ENCODE peak calls at places on chromosomes 3 and 15, in seven cellular contexts. Z is EL; X is AG04449; R is left cardiac atrium; S is T follicular helper cell; W is mesenchymal stem cell; A is CD4-positive, alpha-beta memory T cell. J is an unnamed sample.

GRCh38 chr15:98160236-98160635 is 199.7 kb downstream of the ARRDC4 start:
- DNase-seq in Z (no peak), R (no peak), W (no peak), S (no peak), X (no peak), A (peak), J (no peak)

GRCh38 chr15:39918688-39919385 is 1.2 kb downstream of the GPR176 start:
- DNase-seq in S (no peak), R (no peak), A (no peak), W (peak), Z (peak), X (peak), J (peak)

GRCh38 chr15:83844742-83845141 is 190.8 kb downstream of the ADAMTSL3 start:
- DNase-seq in W (peak), R (no peak), S (no peak), A (no peak), X (no peak), Z (no peak), J (peak)

GRCh38 chr3:77825045-77825827 is 785.3 kb downstream of the ROBO2 start:
- DNase-seq in R (no peak), W (peak), Z (peak), S (no peak), X (peak), A (no peak), J (peak)

GRCh38 chr15:73959012-73959581 is 32.8 kb downstream of the LOXL1 start:
- DNase-seq in X (no peak), R (no peak), W (no peak), S (no peak), A (peak), Z (no peak), J (peak)

GRCh38 chr15:90959028-90959595 is 4.4 kb downstream of the RCCD1 start:
- DNase-seq in W (no peak), R (no peak), S (no peak), X (no peak), A (no peak), Z (no peak), J (no peak)

GRCh38 chr3:88957751-88958452 is 149.5 kb upstream of the EPHA3 start:
- DNase-seq in Z (peak), S (no peak), W (peak), A (no peak), X (peak), R (no peak), J (peak)

GRCh38 chr3:7630351-7630911 is 769.5 kb downstream of the GRM7 start:
- DNase-seq in X (no peak), S (no peak), W (peak), Z (no peak), A (no peak), R (no peak), J (no peak)

GRCh38 chr3:73572371-73572770 is 52.4 kb downstream of the PDZRN3 start:
- DNase-seq in W (no peak), R (no peak), Z (no peak), S (no peak), X (no peak), A (no peak), J (no peak)

GRCh38 chr3:195735036-195735695 is 14.4 kb downstream of the MUC20 start:
- DNase-seq in Z (no peak), R (no peak), S (no peak), A (no peak), W (no peak), X (no peak), J (no peak)

J was measured in NCI-H226.